ENCODE peak calls at places on chromosomes 5 and 9, in four cellular contexts. V, M, B and Z are unnamed samples.

GRCh38 chr5:55897905-55898304 is 46.7 kb downstream of the IL31RA start:
- DNase-seq in V (no peak), M (no peak), B (no peak), Z (no peak)

GRCh38 chr5:158660726-158661125 is 439.0 kb downstream of the EBF1 start:
- DNase-seq in V (no peak), M (no peak), B (no peak), Z (no peak)

GRCh38 chr5:147455822-147456221 is 54.0 kb downstream of the DPYSL3 start:
- DNase-seq in V (no peak), M (no peak), B (no peak), Z (no peak)

GRCh38 chr5:124104344-124104743 is 592.4 kb downstream of the CSNK1G3 start:
- DNase-seq in V (no peak), M (no peak), B (no peak), Z (no peak)

GRCh38 chr9:91481971-91482370 is 58.3 kb upstream of the NFIL3 start:
- DNase-seq in V (no peak), M (no peak), B (no peak), Z (no peak)

GRCh38 chr5:113027015-113027414 is 50.4 kb downstream of the DCP2 start:
- DNase-seq in V (no peak), M (no peak), B (no peak), Z (no peak)

GRCh38 chr5:134590992-134591659 is 41.5 kb downstream of the SAR1B start:
- DNase-seq in V (peak), M (no peak), B (no peak), Z (no peak)

GRCh38 chr9:136339173-136339957 is 12.0 kb downstream of the GPSM1 start:
- DNase-seq in V (peak), M (peak), B (peak), Z (peak)

GRCh38 chr9:114317665-114318357 is 5.1 kb upstream of the ORM1 start:
- DNase-seq in V (no peak), M (no peak), B (no peak), Z (no peak)

GRCh38 chr9:77892171-77892570 is 139.4 kb downstream of the GNAQ start:
- DNase-seq in V (peak), M (no peak), B (no peak), Z (no peak)

GRCh38 chr5:128782446-128782845 is 182.8 kb upstream of the SLC27A6 start:
- DNase-seq in V (no peak), M (no peak), B (no peak), Z (no peak)

GRCh38 chr9:72294952-72295351 is 70.1 kb downstream of the ZFAND5 start:
- DNase-seq in V (no peak), M (no peak), B (no peak), Z (no peak)

GRCh38 chr9:83138422-83139135 is 75.6 kb upstream of the RASEF start:
- DNase-seq in V (no peak), M (no peak), B (no peak), Z (no peak)

DNA sequence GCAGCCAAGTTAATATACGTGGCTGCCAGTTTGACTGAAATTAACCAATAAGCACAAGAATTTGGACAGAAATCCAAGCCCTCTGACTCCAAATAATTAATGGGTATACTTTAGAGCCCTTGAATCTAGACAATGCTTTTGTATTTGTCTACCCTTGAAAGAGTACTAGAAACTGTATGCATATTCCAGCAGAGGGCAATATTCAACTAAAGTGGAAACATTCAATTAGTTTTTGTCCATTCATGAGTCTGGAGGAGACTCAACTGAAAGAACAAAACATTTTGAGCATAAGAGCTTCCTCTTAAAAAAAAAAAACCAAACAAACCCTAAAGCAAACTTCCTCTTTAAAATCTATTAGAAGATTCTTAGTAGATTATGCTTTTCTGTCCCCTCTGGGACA is 157.8 kb downstream of the ARHGEF28 start:
- DNase-seq in V (no peak), M (no peak), B (no peak), Z (no peak)
- TF ChIP-seq CTCF in V (no peak), M (no peak), B (peak), Z (no peak)

DNA sequence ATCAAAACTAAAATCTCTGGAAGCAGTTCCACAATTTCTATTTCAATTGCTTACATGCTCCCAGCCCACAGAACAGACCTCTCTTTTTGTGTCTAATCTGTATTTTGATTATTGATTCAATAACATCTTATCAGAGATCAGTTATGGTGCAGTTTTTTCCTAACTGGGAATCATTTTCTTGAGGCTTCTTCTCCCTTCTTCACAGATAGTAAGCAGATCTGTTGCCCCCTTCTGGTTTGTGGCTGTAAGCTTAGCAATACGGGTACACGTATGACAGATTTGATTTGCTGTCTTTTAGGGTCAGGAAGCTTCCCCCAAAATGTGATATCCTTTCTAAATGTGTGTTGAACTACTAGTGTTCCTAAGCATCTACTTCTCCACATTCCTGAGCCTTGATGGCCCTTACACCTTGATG is 39.4 kb downstream of the MRPS27 start:
- DNase-seq in V (peak), M (no peak), B (peak), Z (peak)
- TF ChIP-seq CTCF in V (peak), M (no peak), B (peak), Z (peak)

GRCh38 chr9:93302586-93303257 is 118.8 kb downstream of the WNK2 start:
- DNase-seq in V (peak), M (peak), B (peak), Z (peak)
- TF ChIP-seq CTCF in V (peak), M (peak), B (peak), Z (peak)

DNA sequence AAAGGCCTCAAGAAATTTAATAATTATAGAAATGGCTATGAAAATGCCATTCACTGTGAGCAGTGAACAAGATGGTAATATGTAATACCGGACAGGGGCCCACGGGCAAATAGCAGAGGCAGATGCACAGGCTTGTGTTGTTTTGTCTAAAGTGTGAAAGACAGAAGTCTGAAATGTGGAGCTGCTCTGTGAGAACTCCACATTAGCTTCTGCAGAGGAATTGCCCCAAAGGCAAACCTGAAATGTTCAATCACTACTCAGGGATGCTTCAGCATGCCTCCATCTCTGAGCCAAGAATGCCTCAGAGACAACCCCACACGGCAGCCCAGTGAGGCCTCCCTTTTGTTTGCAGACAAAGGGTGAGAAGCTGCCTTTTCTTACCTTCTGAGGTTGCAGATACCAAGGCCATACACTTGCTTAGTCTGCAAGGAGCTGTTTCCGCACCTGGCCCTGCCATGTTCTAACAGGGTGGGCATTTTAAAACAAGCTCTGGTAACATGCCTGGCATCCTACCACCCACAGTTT is 124.3 kb upstream of the CXCL14 start:
- DNase-seq in V (no peak), M (no peak), B (peak), Z (no peak)
- TF ChIP-seq CTCF in V (no peak), M (no peak), B (no peak), Z (no peak)

DNA sequence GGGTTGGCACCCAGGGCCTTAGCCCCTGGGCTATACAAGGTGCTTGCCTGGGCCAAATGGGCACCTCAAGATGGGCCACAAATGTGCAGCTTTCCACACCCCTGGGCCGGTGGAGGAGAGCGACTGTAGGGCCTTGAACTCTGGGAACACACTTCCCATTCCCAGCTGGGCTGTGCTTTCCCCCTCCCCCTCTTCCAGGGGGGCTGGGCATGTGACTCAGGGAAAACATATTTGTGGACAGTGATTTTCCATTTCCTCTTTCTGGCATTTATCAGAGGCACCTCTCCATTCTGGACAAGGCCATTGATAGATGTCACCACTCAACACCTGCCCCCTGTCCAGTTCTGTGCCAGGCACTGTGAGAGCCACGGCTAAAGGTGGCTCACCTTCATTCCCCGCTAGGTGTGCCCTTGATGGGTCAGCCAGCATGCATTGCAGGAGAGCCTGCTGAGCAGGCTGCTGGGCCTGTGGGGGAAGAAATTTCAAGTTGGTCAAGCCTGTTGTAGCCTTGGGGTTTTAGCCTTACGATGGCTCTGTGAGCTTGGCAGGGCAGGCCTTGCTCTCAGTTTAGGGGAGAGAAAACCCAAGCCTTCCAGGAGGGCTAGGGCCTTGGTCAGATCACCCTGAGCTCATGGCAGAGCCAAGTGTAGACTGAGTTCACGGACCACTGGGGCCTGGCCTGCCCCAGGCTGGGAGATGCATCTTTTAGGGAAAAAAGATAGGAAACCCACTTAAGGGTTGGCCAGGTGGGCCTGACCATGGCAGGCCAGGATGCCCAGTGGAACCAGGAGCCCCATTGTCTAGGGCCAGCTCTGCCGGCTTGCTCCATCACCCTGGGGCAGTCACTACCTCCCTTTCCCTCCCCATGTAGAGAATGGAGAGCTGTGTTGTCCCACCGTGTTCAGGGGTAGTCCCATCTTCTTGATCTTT is 113.9 kb downstream of the DAB2IP start:
- DNase-seq in V (no peak), M (no peak), B (no peak), Z (no peak)
- TF ChIP-seq CTCF in V (no peak), M (no peak), B (no peak), Z (no peak)

GRCh38 chr5:139648205-139649081 is at the start of gene CXXC5:
- DNase-seq in V (peak), M (peak), B (peak), Z (peak)
- TF ChIP-seq CTCF in V (no peak), M (no peak), B (no peak), Z (no peak)

GRCh38 chr5:107605596-107606125 is 65.1 kb downstream of the EFNA5 start:
- DNase-seq in V (no peak), M (no peak), B (no peak), Z (no peak)

GRCh38 chr5:107607196-107607595 is 63.5 kb downstream of the EFNA5 start:
- DNase-seq in V (no peak), M (no peak), B (no peak), Z (no peak)

GRCh38 chr5:107610795-107611194 is 59.9 kb downstream of the EFNA5 start:
- DNase-seq in V (no peak), M (no peak), B (no peak), Z (no peak)

GRCh38 chr5:107604990-107605389 is 65.7 kb downstream of the EFNA5 start:
- DNase-seq in V (no peak), M (no peak), B (no peak), Z (no peak)

DNA sequence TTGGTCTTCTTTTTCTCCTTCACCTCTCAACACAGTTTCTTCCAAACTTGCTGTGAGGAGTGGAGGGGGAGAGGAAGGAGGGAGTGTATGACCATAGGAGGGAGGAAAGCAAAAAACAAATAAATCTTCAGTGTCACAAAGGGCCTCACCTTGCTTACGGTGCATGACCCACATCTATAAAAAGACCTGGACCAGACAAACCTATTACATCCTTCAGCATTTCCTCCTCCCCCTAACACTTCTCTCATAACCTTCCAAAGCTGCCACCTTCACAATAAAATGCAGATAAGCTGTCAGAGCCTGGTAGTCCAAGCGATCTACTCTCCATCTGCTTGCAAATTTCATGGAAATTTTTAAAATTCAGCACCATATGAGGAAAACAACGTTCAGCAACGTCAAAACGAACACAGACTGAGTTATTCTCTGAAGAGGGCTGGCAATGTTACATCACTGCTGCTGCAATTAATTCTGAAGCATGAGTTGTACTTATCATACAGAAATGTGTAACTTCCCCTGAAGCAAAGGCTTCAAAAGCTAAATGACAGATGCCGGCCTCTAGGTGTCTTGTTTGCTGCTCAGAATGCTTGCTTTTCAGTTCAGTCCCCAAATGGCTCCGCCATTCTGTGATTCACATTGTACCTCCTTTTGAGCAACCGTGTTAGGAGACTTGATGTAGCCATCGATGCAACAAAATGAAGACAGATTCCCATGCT is 62.9 kb downstream of the EFNA5 start:
- DNase-seq in V (no peak), M (no peak), B (peak), Z (no peak)
- TF ChIP-seq CTCF in V (no peak), M (no peak), B (peak), Z (no peak)